ENCODE peak calls at places on chromosomes 2 and 18, in five cellular contexts. One of them, this sample, is unnamed.

GRCh38 chr2:108594982-108595464 is 60.8 kb downstream of the LIMS1 start:
- DNase-seq in mammary epithelial cell: peak
- DNase-seq in NB4: peak
- DNase-seq in left lung: no peak
- DNase-seq in osteocyte: no peak
- DNase-seq in this sample: peak

GRCh38 chr18:77111449-77112160 is 21.0 kb downstream of the MBP start:
- DNase-seq in left lung: peak
- DNase-seq in osteocyte: peak
- DNase-seq in NB4: peak
- DNase-seq in mammary epithelial cell: peak
- DNase-seq in this sample: no peak

GRCh38 chr2:75612108-75612861 is 34.3 kb upstream of the MRPL19 start:
- DNase-seq in NB4: no peak
- DNase-seq in left lung: no peak
- DNase-seq in osteocyte: no peak
- DNase-seq in mammary epithelial cell: no peak
- DNase-seq in this sample: no peak

GRCh38 chr2:233107906-233108305 is 47.8 kb downstream of the INPP5D start:
- DNase-seq in osteocyte: no peak
- DNase-seq in NB4: no peak
- DNase-seq in left lung: no peak
- DNase-seq in mammary epithelial cell: no peak
- DNase-seq in this sample: no peak

GRCh38 chr2:95231723-95232122 is 24.4 kb downstream of the ZNF892 start:
- DNase-seq in mammary epithelial cell: peak
- DNase-seq in left lung: peak
- DNase-seq in NB4: peak
- DNase-seq in osteocyte: no peak
- DNase-seq in this sample: peak

GRCh38 chr2:239267411-239267941 is 133.3 kb downstream of the HDAC4 start:
- DNase-seq in NB4: peak
- DNase-seq in osteocyte: no peak
- DNase-seq in mammary epithelial cell: peak
- DNase-seq in left lung: peak
- DNase-seq in this sample: peak

GRCh38 chr2:179545024-179545423 is 280.4 kb upstream of the SESTD1 start:
- DNase-seq in NB4: no peak
- DNase-seq in mammary epithelial cell: no peak
- DNase-seq in left lung: no peak
- DNase-seq in osteocyte: no peak
- DNase-seq in this sample: no peak

GRCh38 chr2:239114119-239114581 is 266.3 kb downstream of the TWIST2 start:
- DNase-seq in osteocyte: no peak
- DNase-seq in NB4: peak
- DNase-seq in mammary epithelial cell: no peak
- DNase-seq in left lung: no peak
- DNase-seq in this sample: peak

GRCh38 chr2:32940598-32940997 is 6.2 kb upstream of the LTBP1 start:
- DNase-seq in osteocyte: no peak
- DNase-seq in left lung: no peak
- DNase-seq in mammary epithelial cell: no peak
- DNase-seq in NB4: peak
- DNase-seq in this sample: no peak

GRCh38 chr18:45284174-45284573 is 331.1 kb upstream of the SLC14A2 start:
- DNase-seq in osteocyte: no peak
- DNase-seq in left lung: no peak
- DNase-seq in mammary epithelial cell: no peak
- DNase-seq in NB4: peak
- DNase-seq in this sample: no peak

GRCh38 chr18:74142251-74142650 is 5.4 kb downstream of the FBXO15 start:
- DNase-seq in left lung: no peak
- DNase-seq in mammary epithelial cell: peak
- DNase-seq in osteocyte: no peak
- DNase-seq in NB4: no peak
- DNase-seq in this sample: no peak

GRCh38 chr2:207224391-207224790 is 58.6 kb upstream of the KLF7 start:
- DNase-seq in mammary epithelial cell: no peak
- DNase-seq in left lung: no peak
- DNase-seq in NB4: no peak
- DNase-seq in osteocyte: no peak
- DNase-seq in this sample: no peak

GRCh38 chr2:96924775-96925747 is 55.2 kb upstream of the SEMA4C start:
- DNase-seq in left lung: no peak
- DNase-seq in mammary epithelial cell: no peak
- DNase-seq in osteocyte: no peak
- DNase-seq in NB4: no peak
- DNase-seq in this sample: no peak

GRCh38 chr2:26558271-26559043 is 80.5 kb upstream of the OTOF start:
- DNase-seq in left lung: no peak
- DNase-seq in osteocyte: no peak
- DNase-seq in NB4: no peak
- DNase-seq in mammary epithelial cell: no peak
- DNase-seq in this sample: no peak

GRCh38 chr2:27191107-27191829 is 20.6 kb upstream of the ATRAID start:
- DNase-seq in osteocyte: no peak
- DNase-seq in left lung: no peak
- DNase-seq in NB4: peak
- DNase-seq in mammary epithelial cell: peak
- DNase-seq in this sample: peak

GRCh38 chr18:702957-703659 is 9.3 kb downstream of the ENOSF1 start:
- DNase-seq in mammary epithelial cell: peak
- DNase-seq in NB4: peak
- DNase-seq in osteocyte: no peak
- DNase-seq in left lung: no peak
- DNase-seq in this sample: peak

GRCh38 chr2:37656512-37657423 is 14.7 kb downstream of the CDC42EP3 start:
- DNase-seq in left lung: no peak
- DNase-seq in osteocyte: no peak
- DNase-seq in NB4: no peak
- DNase-seq in mammary epithelial cell: no peak
- DNase-seq in this sample: no peak

GRCh38 chr2:161625314-161625919 is 1.2 kb downstream of the SLC4A10 start:
- DNase-seq in NB4: no peak
- DNase-seq in left lung: no peak
- DNase-seq in mammary epithelial cell: no peak
- DNase-seq in osteocyte: no peak
- DNase-seq in this sample: no peak

GRCh38 chr2:223669453-223670225 is 67.5 kb upstream of the SCG2 start:
- DNase-seq in NB4: no peak
- DNase-seq in mammary epithelial cell: peak
- DNase-seq in osteocyte: no peak
- DNase-seq in left lung: no peak
- DNase-seq in this sample: peak

GRCh38 chr2:30422437-30422805 is 24.6 kb upstream of the LCLAT1 start:
- DNase-seq in left lung: no peak
- DNase-seq in NB4: peak
- DNase-seq in mammary epithelial cell: peak
- DNase-seq in osteocyte: no peak
- DNase-seq in this sample: no peak

GRCh38 chr2:141728886-141729285 is 401.9 kb downstream of the LRP1B start:
- DNase-seq in mammary epithelial cell: no peak
- DNase-seq in osteocyte: no peak
- DNase-seq in NB4: no peak
- DNase-seq in left lung: no peak
- DNase-seq in this sample: no peak

GRCh38 chr18:62318613-62319012 is 6.5 kb upstream of the TNFRSF11A start:
- DNase-seq in mammary epithelial cell: no peak
- DNase-seq in osteocyte: no peak
- DNase-seq in left lung: no peak
- DNase-seq in NB4: no peak
- DNase-seq in this sample: no peak

DNA sequence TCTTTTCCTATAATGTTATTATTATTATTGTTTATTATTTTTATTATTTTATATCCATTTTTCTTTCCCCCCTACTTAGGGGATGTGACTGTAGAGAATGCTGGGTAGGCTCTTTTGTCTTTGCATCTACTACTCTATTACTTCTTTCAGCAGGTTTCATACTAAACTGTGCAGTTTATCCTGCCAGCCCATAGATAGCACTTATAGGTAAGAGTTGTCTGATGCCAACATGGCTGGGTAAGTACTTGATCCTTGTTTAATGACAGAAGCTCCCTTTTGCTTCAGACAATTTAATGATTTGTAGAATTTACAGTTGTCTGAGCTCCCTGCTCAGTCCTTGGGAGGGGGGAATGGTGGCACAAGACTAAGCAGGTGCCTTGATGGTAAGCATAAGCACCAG is 262.9 kb upstream of the CDH2 start:
- DNase-seq in NB4: peak
- DNase-seq in left lung: no peak
- DNase-seq in mammary epithelial cell: no peak
- DNase-seq in osteocyte: no peak
- DNase-seq in this sample: no peak
- TF ChIP-seq CTCF in NB4: peak
- TF ChIP-seq CTCF in left lung: no peak
- TF ChIP-seq CTCF in mammary epithelial cell: no peak
- TF ChIP-seq CTCF in osteocyte: no peak
- TF ChIP-seq CTCF in this sample: no peak

GRCh38 chr2:201258666-201258999 is 1.7 kb upstream of the CASP8 start:
- DNase-seq in mammary epithelial cell: no peak
- DNase-seq in osteocyte: no peak
- DNase-seq in NB4: peak
- DNase-seq in left lung: no peak
- DNase-seq in this sample: no peak
- TF ChIP-seq CTCF in mammary epithelial cell: no peak
- TF ChIP-seq CTCF in osteocyte: no peak
- TF ChIP-seq CTCF in NB4: no peak
- TF ChIP-seq CTCF in left lung: no peak
- TF ChIP-seq CTCF in this sample: peak

GRCh38 chr2:168354499-168354898 is 101.6 kb upstream of the CERS6 start:
- DNase-seq in NB4: no peak
- DNase-seq in left lung: no peak
- DNase-seq in osteocyte: no peak
- DNase-seq in mammary epithelial cell: no peak
- DNase-seq in this sample: no peak

GRCh38 chr2:168353251-168353650 is 102.8 kb upstream of the CERS6 start:
- DNase-seq in NB4: no peak
- DNase-seq in left lung: no peak
- DNase-seq in mammary epithelial cell: no peak
- DNase-seq in osteocyte: no peak
- DNase-seq in this sample: no peak

GRCh38 chr2:168346725-168347477 is 99.5 kb upstream of the STK39 start:
- DNase-seq in mammary epithelial cell: peak
- DNase-seq in osteocyte: no peak
- DNase-seq in NB4: peak
- DNase-seq in left lung: peak
- DNase-seq in this sample: peak

GRCh38 chr2:168348076-168348475 is 100.7 kb upstream of the STK39 start:
- DNase-seq in left lung: no peak
- DNase-seq in mammary epithelial cell: no peak
- DNase-seq in NB4: peak
- DNase-seq in osteocyte: no peak
- DNase-seq in this sample: peak

GRCh38 chr2:168350380-168350779 is 103.0 kb upstream of the STK39 start:
- DNase-seq in left lung: no peak
- DNase-seq in osteocyte: no peak
- DNase-seq in NB4: no peak
- DNase-seq in mammary epithelial cell: no peak
- DNase-seq in this sample: no peak
- TF ChIP-seq CTCF in left lung: no peak
- TF ChIP-seq CTCF in osteocyte: no peak
- TF ChIP-seq CTCF in NB4: no peak
- TF ChIP-seq CTCF in mammary epithelial cell: no peak
- TF ChIP-seq CTCF in this sample: no peak

DNA sequence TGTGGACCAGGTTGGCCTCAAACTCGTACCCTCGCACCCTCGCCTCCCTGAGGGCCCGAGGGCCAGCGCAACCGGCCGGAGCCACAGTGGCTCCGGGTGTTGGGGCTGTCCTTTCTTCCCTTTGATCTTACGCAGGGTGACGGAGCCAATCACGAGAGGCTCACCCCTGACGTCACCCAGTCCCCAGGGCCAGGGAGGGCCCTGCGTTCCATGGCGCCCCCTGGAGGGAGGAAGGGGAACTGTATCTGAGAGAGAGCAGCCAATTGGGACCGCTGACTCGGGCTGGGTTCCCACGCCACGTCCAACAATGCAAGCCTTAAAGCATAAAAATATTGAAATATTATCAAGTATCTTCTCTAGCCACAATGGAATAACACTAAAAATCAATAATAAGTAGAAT is 432.8 kb upstream of the LRRTM4 start:
- DNase-seq in NB4: no peak
- DNase-seq in osteocyte: no peak
- DNase-seq in mammary epithelial cell: no peak
- DNase-seq in left lung: no peak
- DNase-seq in this sample: no peak
- TF ChIP-seq CTCF in NB4: peak
- TF ChIP-seq CTCF in osteocyte: no peak
- TF ChIP-seq CTCF in mammary epithelial cell: no peak
- TF ChIP-seq CTCF in left lung: no peak
- TF ChIP-seq CTCF in this sample: peak

DNA sequence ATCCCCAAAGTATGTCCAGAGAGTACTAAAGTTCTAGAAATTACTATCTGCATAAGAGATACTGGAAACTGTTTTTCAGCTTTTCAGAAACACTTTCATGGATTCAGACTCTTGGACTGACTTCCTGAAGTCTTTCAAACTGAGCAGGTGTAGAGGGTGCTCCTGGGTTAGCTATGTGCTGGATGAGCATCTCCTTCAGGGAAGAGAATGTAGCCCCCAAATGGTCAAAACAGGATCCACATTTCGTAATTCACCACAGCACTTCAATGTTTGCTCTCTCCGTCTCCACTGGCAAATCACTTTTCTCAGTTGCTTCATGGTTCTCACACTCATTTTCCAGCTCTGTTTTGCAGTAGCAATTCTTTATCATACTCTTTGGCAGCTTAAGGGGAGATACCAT is 23.2 kb upstream of the SATB2 start:
- DNase-seq in NB4: no peak
- DNase-seq in mammary epithelial cell: no peak
- DNase-seq in osteocyte: no peak
- DNase-seq in left lung: no peak
- DNase-seq in this sample: no peak
- TF ChIP-seq CTCF in NB4: no peak
- TF ChIP-seq CTCF in mammary epithelial cell: no peak
- TF ChIP-seq CTCF in osteocyte: no peak
- TF ChIP-seq CTCF in left lung: no peak
- TF ChIP-seq CTCF in this sample: no peak

GRCh38 chr18:55275042-55275897 is 312.7 kb downstream of the TCF4 start:
- DNase-seq in left lung: no peak
- DNase-seq in NB4: peak
- DNase-seq in osteocyte: no peak
- DNase-seq in mammary epithelial cell: peak
- DNase-seq in this sample: peak
- TF ChIP-seq CTCF in left lung: no peak
- TF ChIP-seq CTCF in NB4: no peak
- TF ChIP-seq CTCF in osteocyte: no peak
- TF ChIP-seq CTCF in mammary epithelial cell: peak
- TF ChIP-seq CTCF in this sample: peak

GRCh38 chr2:183022711-183023110 is 15.5 kb downstream of the NCKAP1 start:
- DNase-seq in mammary epithelial cell: no peak
- DNase-seq in NB4: no peak
- DNase-seq in osteocyte: no peak
- DNase-seq in left lung: no peak
- DNase-seq in this sample: no peak
- TF ChIP-seq CTCF in mammary epithelial cell: no peak
- TF ChIP-seq CTCF in NB4: no peak
- TF ChIP-seq CTCF in osteocyte: no peak
- TF ChIP-seq CTCF in left lung: no peak
- TF ChIP-seq CTCF in this sample: no peak

This sample was measured in HFFc6.